ENCODE peak calls at places on chromosomes 2 and 18, in ten cellular contexts. One of them, this sample, is unnamed.

GRCh38 chr2:15733867-15734765 is 142.4 kb downstream of the DDX1 start:
- DNase-seq in GM12865: no peak
- DNase-seq in PC-3: peak
- DNase-seq in mucosa of descending colon: no peak
- DNase-seq in fibroblast of the aortic adventitia: peak
- DNase-seq in bronchial epithelial cell: peak
- DNase-seq in IMR-90: peak
- DNase-seq in astrocyte of the spinal cord: peak
- DNase-seq in adrenal gland: peak
- DNase-seq in choroid plexus epithelial cell: peak
- DNase-seq in this sample: no peak

GRCh38 chr2:237818066-237818473 is 19.5 kb downstream of the RBM44 start:
- DNase-seq in GM12865: no peak
- DNase-seq in PC-3: peak
- DNase-seq in mucosa of descending colon: no peak
- DNase-seq in fibroblast of the aortic adventitia: peak
- DNase-seq in bronchial epithelial cell: peak
- DNase-seq in IMR-90: peak
- DNase-seq in astrocyte of the spinal cord: peak
- DNase-seq in adrenal gland: peak
- DNase-seq in choroid plexus epithelial cell: peak
- DNase-seq in this sample: no peak

GRCh38 chr2:238820909-238821308 is 27.0 kb upstream of the TWIST2 start:
- DNase-seq in GM12865: no peak
- DNase-seq in PC-3: peak
- DNase-seq in mucosa of descending colon: no peak
- DNase-seq in fibroblast of the aortic adventitia: no peak
- DNase-seq in bronchial epithelial cell: no peak
- DNase-seq in IMR-90: peak
- DNase-seq in astrocyte of the spinal cord: no peak
- DNase-seq in adrenal gland: no peak
- DNase-seq in choroid plexus epithelial cell: no peak
- DNase-seq in this sample: no peak

GRCh38 chr2:60309941-60310680 is 243.3 kb downstream of the BCL11A start:
- DNase-seq in GM12865: no peak
- DNase-seq in PC-3: no peak
- DNase-seq in mucosa of descending colon: no peak
- DNase-seq in fibroblast of the aortic adventitia: no peak
- DNase-seq in bronchial epithelial cell: no peak
- DNase-seq in IMR-90: no peak
- DNase-seq in astrocyte of the spinal cord: no peak
- DNase-seq in adrenal gland: no peak
- DNase-seq in choroid plexus epithelial cell: no peak
- DNase-seq in this sample: no peak

GRCh38 chr2:62014102-62014501 is 108.6 kb downstream of the COMMD1 start:
- DNase-seq in GM12865: no peak
- DNase-seq in PC-3: peak
- DNase-seq in mucosa of descending colon: peak
- DNase-seq in fibroblast of the aortic adventitia: peak
- DNase-seq in bronchial epithelial cell: peak
- DNase-seq in IMR-90: peak
- DNase-seq in astrocyte of the spinal cord: peak
- DNase-seq in adrenal gland: peak
- DNase-seq in choroid plexus epithelial cell: peak
- DNase-seq in this sample: peak

GRCh38 chr18:58549814-58550339 is 79.0 kb downstream of the ALPK2 start:
- DNase-seq in GM12865: no peak
- DNase-seq in PC-3: peak
- DNase-seq in mucosa of descending colon: peak
- DNase-seq in fibroblast of the aortic adventitia: no peak
- DNase-seq in bronchial epithelial cell: no peak
- DNase-seq in IMR-90: no peak
- DNase-seq in astrocyte of the spinal cord: no peak
- DNase-seq in adrenal gland: no peak
- DNase-seq in choroid plexus epithelial cell: no peak
- DNase-seq in this sample: no peak

GRCh38 chr2:111160758-111161157 is 40.0 kb downstream of the BCL2L11 start:
- DNase-seq in GM12865: no peak
- DNase-seq in PC-3: peak
- DNase-seq in mucosa of descending colon: no peak
- DNase-seq in fibroblast of the aortic adventitia: peak
- DNase-seq in bronchial epithelial cell: peak
- DNase-seq in IMR-90: peak
- DNase-seq in astrocyte of the spinal cord: peak
- DNase-seq in adrenal gland: no peak
- DNase-seq in choroid plexus epithelial cell: peak
- DNase-seq in this sample: no peak

GRCh38 chr18:36518839-36519238 is 221.3 kb downstream of the FHOD3 start:
- DNase-seq in GM12865: no peak
- DNase-seq in PC-3: no peak
- DNase-seq in mucosa of descending colon: no peak
- DNase-seq in fibroblast of the aortic adventitia: no peak
- DNase-seq in bronchial epithelial cell: no peak
- DNase-seq in IMR-90: no peak
- DNase-seq in astrocyte of the spinal cord: no peak
- DNase-seq in adrenal gland: peak
- DNase-seq in choroid plexus epithelial cell: no peak
- DNase-seq in this sample: no peak

GRCh38 chr2:17521621-17522020 is 3.4 kb upstream of the RAD51AP2 start:
- DNase-seq in GM12865: no peak
- DNase-seq in PC-3: no peak
- DNase-seq in mucosa of descending colon: no peak
- DNase-seq in fibroblast of the aortic adventitia: no peak
- DNase-seq in bronchial epithelial cell: no peak
- DNase-seq in IMR-90: no peak
- DNase-seq in astrocyte of the spinal cord: no peak
- DNase-seq in adrenal gland: no peak
- DNase-seq in choroid plexus epithelial cell: no peak
- DNase-seq in this sample: no peak

GRCh38 chr2:17515652-17516051 is 2.6 kb downstream of the RAD51AP2 start:
- DNase-seq in GM12865: peak
- DNase-seq in PC-3: no peak
- DNase-seq in mucosa of descending colon: no peak
- DNase-seq in fibroblast of the aortic adventitia: no peak
- DNase-seq in bronchial epithelial cell: no peak
- DNase-seq in IMR-90: no peak
- DNase-seq in astrocyte of the spinal cord: no peak
- DNase-seq in adrenal gland: no peak
- DNase-seq in choroid plexus epithelial cell: no peak
- DNase-seq in this sample: no peak

GRCh38 chr2:17518212-17519154 is at the start of gene RAD51AP2:
- DNase-seq in GM12865: peak
- DNase-seq in PC-3: no peak
- DNase-seq in mucosa of descending colon: peak
- DNase-seq in fibroblast of the aortic adventitia: peak
- DNase-seq in bronchial epithelial cell: peak
- DNase-seq in IMR-90: peak
- DNase-seq in astrocyte of the spinal cord: peak
- DNase-seq in adrenal gland: peak
- DNase-seq in choroid plexus epithelial cell: peak
- DNase-seq in this sample: peak

GRCh38 chr2:17520761-17521160 is 2.5 kb upstream of the RAD51AP2 start:
- DNase-seq in GM12865: peak
- DNase-seq in PC-3: peak
- DNase-seq in mucosa of descending colon: no peak
- DNase-seq in fibroblast of the aortic adventitia: no peak
- DNase-seq in bronchial epithelial cell: no peak
- DNase-seq in IMR-90: no peak
- DNase-seq in astrocyte of the spinal cord: no peak
- DNase-seq in adrenal gland: no peak
- DNase-seq in choroid plexus epithelial cell: peak
- DNase-seq in this sample: no peak

GRCh38 chr2:17517481-17518211 is 594 bp downstream of the RAD51AP2 start:
- DNase-seq in GM12865: peak
- DNase-seq in PC-3: no peak
- DNase-seq in mucosa of descending colon: no peak
- DNase-seq in fibroblast of the aortic adventitia: peak
- DNase-seq in bronchial epithelial cell: no peak
- DNase-seq in IMR-90: no peak
- DNase-seq in astrocyte of the spinal cord: no peak
- DNase-seq in adrenal gland: no peak
- DNase-seq in choroid plexus epithelial cell: no peak
- DNase-seq in this sample: no peak
- H3K4me3 ChIP-seq in GM12865: peak
- H3K4me3 ChIP-seq in PC-3: no peak
- H3K4me3 ChIP-seq in mucosa of descending colon: peak
- H3K4me3 ChIP-seq in fibroblast of the aortic adventitia: peak
- H3K4me3 ChIP-seq in bronchial epithelial cell: peak
- H3K4me3 ChIP-seq in IMR-90: peak
- H3K4me3 ChIP-seq in astrocyte of the spinal cord: peak
- H3K4me3 ChIP-seq in adrenal gland: no peak
- H3K4me3 ChIP-seq in choroid plexus epithelial cell: peak
- H3K4me3 ChIP-seq in this sample: peak

DNA sequence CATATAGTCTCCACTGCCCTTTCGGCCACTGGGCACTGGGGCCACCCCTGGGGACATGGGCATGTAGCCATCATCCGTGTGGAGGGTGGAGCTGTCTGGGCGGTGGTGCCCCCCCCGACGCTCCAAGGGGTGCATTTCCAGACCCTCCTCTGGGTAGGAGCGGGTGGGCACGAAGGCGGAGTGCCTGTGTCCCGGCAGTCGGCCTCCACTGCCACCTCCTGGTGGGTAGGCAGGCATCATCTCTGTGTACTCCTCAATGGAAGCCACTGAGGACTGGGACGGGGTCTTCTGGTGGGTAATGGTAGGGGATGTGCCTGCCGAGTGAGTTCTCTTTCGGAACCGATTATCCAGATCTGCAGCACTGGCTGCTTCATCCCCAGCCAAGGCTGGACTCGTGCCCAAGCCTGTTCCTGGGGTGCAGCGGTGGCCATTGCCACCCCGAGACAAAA is 2.8 kb downstream of the IRS1 start:
- DNase-seq in GM12865: no peak
- DNase-seq in PC-3: peak
- DNase-seq in mucosa of descending colon: peak
- DNase-seq in fibroblast of the aortic adventitia: no peak
- DNase-seq in bronchial epithelial cell: no peak
- DNase-seq in IMR-90: peak
- DNase-seq in astrocyte of the spinal cord: peak
- DNase-seq in adrenal gland: peak
- DNase-seq in choroid plexus epithelial cell: peak
- DNase-seq in this sample: peak
- TF ChIP-seq CTCF in GM12865: peak
- TF ChIP-seq CTCF in PC-3: peak
- TF ChIP-seq CTCF in mucosa of descending colon: no peak
- TF ChIP-seq CTCF in fibroblast of the aortic adventitia: peak
- TF ChIP-seq CTCF in bronchial epithelial cell: peak
- TF ChIP-seq CTCF in IMR-90: peak
- TF ChIP-seq CTCF in astrocyte of the spinal cord: peak
- TF ChIP-seq CTCF in adrenal gland: peak
- TF ChIP-seq CTCF in choroid plexus epithelial cell: peak
- TF ChIP-seq CTCF in this sample: peak

DNA sequence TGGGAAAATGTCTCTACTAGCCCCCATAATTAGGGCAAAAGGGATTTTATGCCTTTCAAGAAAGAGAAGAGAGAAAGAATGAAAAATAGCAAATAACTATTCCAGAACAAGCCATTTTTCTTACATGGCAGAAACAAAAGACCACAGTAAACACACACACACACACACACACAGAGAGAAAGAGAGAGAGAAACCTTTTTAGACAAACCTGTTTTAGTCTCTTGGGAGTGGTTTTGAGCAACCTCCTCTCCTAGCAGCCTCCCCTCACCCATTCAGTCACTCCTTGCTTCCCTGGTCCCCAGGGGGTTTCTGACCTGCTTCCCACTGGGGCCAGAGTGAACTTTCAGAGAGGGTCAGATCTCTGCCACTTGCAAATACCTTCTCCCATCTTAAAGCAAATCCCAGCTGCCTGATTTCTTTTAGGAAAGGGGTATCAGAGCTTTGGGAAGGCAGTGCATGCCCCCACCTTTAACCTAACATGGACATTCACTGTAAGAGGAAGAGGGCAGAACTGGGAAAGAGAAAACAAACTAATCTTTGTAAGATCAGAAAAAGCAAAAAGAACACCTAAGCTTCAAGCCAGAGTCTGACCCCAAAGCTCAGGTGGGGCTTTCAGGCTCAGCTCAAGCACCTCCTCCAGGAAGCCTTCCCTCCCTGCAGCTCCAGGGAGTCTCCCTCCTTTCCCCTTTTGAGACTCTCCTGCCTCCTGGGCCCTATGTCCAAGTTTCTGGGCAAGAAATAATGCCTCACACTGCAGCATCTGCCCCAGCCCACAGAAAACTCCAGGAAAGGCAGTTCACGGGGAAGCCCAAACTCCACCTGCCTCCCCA is 2.8 kb downstream of the SDC1 start:
- DNase-seq in GM12865: peak
- DNase-seq in PC-3: peak
- DNase-seq in mucosa of descending colon: no peak
- DNase-seq in fibroblast of the aortic adventitia: no peak
- DNase-seq in bronchial epithelial cell: no peak
- DNase-seq in IMR-90: no peak
- DNase-seq in astrocyte of the spinal cord: no peak
- DNase-seq in adrenal gland: no peak
- DNase-seq in choroid plexus epithelial cell: no peak
- DNase-seq in this sample: no peak
- H3K4me3 ChIP-seq in GM12865: no peak
- H3K4me3 ChIP-seq in PC-3: peak
- H3K4me3 ChIP-seq in mucosa of descending colon: no peak
- H3K4me3 ChIP-seq in fibroblast of the aortic adventitia: no peak
- H3K4me3 ChIP-seq in bronchial epithelial cell: peak
- H3K4me3 ChIP-seq in IMR-90: no peak
- H3K4me3 ChIP-seq in astrocyte of the spinal cord: no peak
- H3K4me3 ChIP-seq in adrenal gland: no peak
- H3K4me3 ChIP-seq in choroid plexus epithelial cell: no peak
- H3K4me3 ChIP-seq in this sample: no peak

GRCh38 chr18:34875150-34875549 is 165.1 kb downstream of the DTNA start:
- DNase-seq in GM12865: no peak
- DNase-seq in PC-3: no peak
- DNase-seq in mucosa of descending colon: no peak
- DNase-seq in fibroblast of the aortic adventitia: no peak
- DNase-seq in bronchial epithelial cell: no peak
- DNase-seq in IMR-90: no peak
- DNase-seq in astrocyte of the spinal cord: no peak
- DNase-seq in adrenal gland: no peak
- DNase-seq in choroid plexus epithelial cell: no peak
- DNase-seq in this sample: no peak

GRCh38 chr18:34870916-34871315 is 160.8 kb downstream of the DTNA start:
- DNase-seq in GM12865: no peak
- DNase-seq in PC-3: no peak
- DNase-seq in mucosa of descending colon: no peak
- DNase-seq in fibroblast of the aortic adventitia: no peak
- DNase-seq in bronchial epithelial cell: no peak
- DNase-seq in IMR-90: no peak
- DNase-seq in astrocyte of the spinal cord: no peak
- DNase-seq in adrenal gland: no peak
- DNase-seq in choroid plexus epithelial cell: no peak
- DNase-seq in this sample: no peak

GRCh38 chr18:34873966-34874365 is 163.9 kb downstream of the DTNA start:
- DNase-seq in GM12865: no peak
- DNase-seq in PC-3: no peak
- DNase-seq in mucosa of descending colon: no peak
- DNase-seq in fibroblast of the aortic adventitia: no peak
- DNase-seq in bronchial epithelial cell: no peak
- DNase-seq in IMR-90: no peak
- DNase-seq in astrocyte of the spinal cord: peak
- DNase-seq in adrenal gland: no peak
- DNase-seq in choroid plexus epithelial cell: no peak
- DNase-seq in this sample: no peak

GRCh38 chr18:34867520-34867919 is 157.4 kb downstream of the DTNA start:
- DNase-seq in GM12865: no peak
- DNase-seq in PC-3: no peak
- DNase-seq in mucosa of descending colon: peak
- DNase-seq in fibroblast of the aortic adventitia: peak
- DNase-seq in bronchial epithelial cell: no peak
- DNase-seq in IMR-90: no peak
- DNase-seq in astrocyte of the spinal cord: no peak
- DNase-seq in adrenal gland: no peak
- DNase-seq in choroid plexus epithelial cell: no peak
- DNase-seq in this sample: no peak

DNA sequence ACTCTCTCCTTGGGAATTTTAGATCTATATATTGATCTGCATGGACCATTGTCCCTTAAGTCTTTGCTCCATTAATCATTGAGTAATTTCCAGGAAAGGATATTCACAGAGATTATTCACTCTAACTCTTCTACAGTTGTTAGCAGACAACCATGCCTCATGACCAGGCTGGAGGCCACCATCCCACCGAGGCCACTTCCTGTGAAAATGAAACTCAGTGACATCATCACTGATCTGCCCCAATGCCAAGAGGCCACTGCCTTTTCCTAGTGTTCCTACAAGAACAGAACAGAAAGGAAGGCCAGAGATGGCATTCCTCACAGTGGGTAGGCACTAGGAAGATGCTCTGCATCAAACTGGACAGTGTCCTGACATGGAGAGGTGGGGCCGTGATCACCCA is 161.3 kb downstream of the DTNA start:
- DNase-seq in GM12865: no peak
- DNase-seq in PC-3: no peak
- DNase-seq in mucosa of descending colon: no peak
- DNase-seq in fibroblast of the aortic adventitia: no peak
- DNase-seq in bronchial epithelial cell: no peak
- DNase-seq in IMR-90: peak
- DNase-seq in astrocyte of the spinal cord: no peak
- DNase-seq in adrenal gland: no peak
- DNase-seq in choroid plexus epithelial cell: peak
- DNase-seq in this sample: no peak
- TF ChIP-seq CTCF in GM12865: no peak
- TF ChIP-seq CTCF in PC-3: no peak
- TF ChIP-seq CTCF in mucosa of descending colon: no peak
- TF ChIP-seq CTCF in fibroblast of the aortic adventitia: no peak
- TF ChIP-seq CTCF in bronchial epithelial cell: no peak
- TF ChIP-seq CTCF in IMR-90: no peak
- TF ChIP-seq CTCF in astrocyte of the spinal cord: no peak
- TF ChIP-seq CTCF in adrenal gland: no peak
- TF ChIP-seq CTCF in choroid plexus epithelial cell: no peak
- TF ChIP-seq CTCF in this sample: no peak